ENCODE peak calls at places on chromosomes 6 and 20, in five cellular contexts. D is neural crest cell, N is T-cell, U is NCI-H2171, I is LHCN-M2. L is an unnamed sample.

GRCh38 chr6:95923518-95923917 is 92.3 kb upstream of the FUT9 start:
- DNase-seq in D (no peak), U (no peak), I (no peak), N (no peak), L (peak)

GRCh38 chr6:166946125-166946524 is 10.2 kb downstream of the RNASET2 start:
- DNase-seq in N (no peak), D (no peak), I (no peak), U (no peak), L (no peak)

GRCh38 chr6:131381694-131382093 is 191.3 kb upstream of the ARG1 start:
- DNase-seq in D (no peak), N (no peak), U (no peak), I (no peak), L (no peak)

GRCh38 chr6:118768904-118769325 is 117.5 kb upstream of the CEP85L start:
- DNase-seq in I (no peak), D (no peak), U (no peak), N (no peak), L (no peak)

GRCh38 chr20:25486377-25486776 is 78.9 kb downstream of the GINS1 start:
- DNase-seq in D (no peak), N (no peak), I (no peak), U (peak), L (no peak)

GRCh38 chr6:165401092-165401491 is 91.7 kb upstream of the C6orf118 start:
- DNase-seq in N (no peak), I (no peak), D (no peak), U (no peak), L (no peak)

GRCh38 chr20:56400001-56400640 is 7.7 kb downstream of the CSTF1 start:
- DNase-seq in I (peak), U (peak), D (peak), N (peak), L (peak)

GRCh38 chr20:38985603-38986170 is 23.5 kb downstream of the DHX35 start:
- DNase-seq in I (peak), N (no peak), U (no peak), D (no peak), L (no peak)

GRCh38 chr20:50389437-50389807 is 120.8 kb upstream of the PTPN1 start:
- DNase-seq in I (no peak), U (no peak), D (no peak), N (no peak), L (no peak)

GRCh38 chr6:19024737-19025136 is 637.6 kb downstream of the RNF144B start:
- DNase-seq in I (no peak), D (peak), U (peak), N (no peak), L (no peak)

GRCh38 chr6:29865648-29866047 is 38.0 kb downstream of the HLA-G start:
- DNase-seq in U (no peak), D (no peak), N (no peak), I (no peak), L (no peak)

GRCh38 chr6:41500561-41500960 is 45.6 kb upstream of the FOXP4 start:
- DNase-seq in U (no peak), N (no peak), D (no peak), I (no peak), L (no peak)

GRCh38 chr6:99522531-99522930 is 7.3 kb upstream of the USP45 start:
- DNase-seq in N (no peak), D (no peak), U (no peak), I (peak), L (peak)

GRCh38 chr20:37880726-37881591 is 22.0 kb upstream of the VSTM2L start:
- DNase-seq in I (peak), U (peak), D (no peak), N (no peak), L (peak)

GRCh38 chr20:38725959-38726848 is 1.9 kb downstream of the SLC32A1 start:
- DNase-seq in I (peak), N (no peak), D (peak), U (no peak), L (peak)

GRCh38 chr6:96499781-96500180 is 21.8 kb upstream of the UFL1 start:
- DNase-seq in U (no peak), D (no peak), I (no peak), N (peak), L (no peak)

GRCh38 chr6:41586564-41586963 is 40.4 kb downstream of the FOXP4 start:
- DNase-seq in D (no peak), I (no peak), N (no peak), U (peak), L (no peak)

GRCh38 chr6:11354019-11354418 is 121.6 kb upstream of the NEDD9 start:
- DNase-seq in I (peak), D (no peak), U (no peak), N (peak), L (peak)

GRCh38 chr20:44714701-44715494 is at the start of gene CCN5:
- DNase-seq in N (no peak), I (peak), U (peak), D (no peak), L (peak)